ENCODE peak calls at places on chromosomes 7 and 10, in six cellular contexts. O is left ventricle myocardium inferior, I is neural progenitor cell, T is upper lobe of right lung, F is gastrocnemius medialis, V is ovary. Z is an unnamed sample. For H3K4me1, the result is how much of the 10 kb centered on the place peaks cover.

GRCh38 chr7:39952791-39953190 is 2.7 kb downstream of the CDK13 start:
- DNase-seq in I (no peak), O (no peak), V (no peak), T (no peak), F (no peak), Z (no peak)

GRCh38 chr10:77648472-77648871 is 10.9 kb upstream of the KCNMA1 start:
- DNase-seq in I (no peak), F (no peak), O (no peak), T (no peak), V (no peak), Z (no peak)

GRCh38 chr10:6128087-6128486 is 39.3 kb downstream of the RBM17 start:
- DNase-seq in T (no peak), F (no peak), O (no peak), I (no peak), V (no peak), Z (no peak)

GRCh38 chr10:23693398-23693797 is 254.5 kb downstream of the OTUD1 start:
- DNase-seq in O (no peak), V (no peak), I (peak), T (no peak), F (no peak), Z (no peak)

GRCh38 chr10:85262992-85263391 is 934.6 kb downstream of the CCSER2 start:
- DNase-seq in T (no peak), V (no peak), F (no peak), I (no peak), O (no peak), Z (no peak)

GRCh38 chr7:140898794-140899548 is 25.8 kb downstream of the BRAF start:
- DNase-seq in O (no peak), V (no peak), F (no peak), I (no peak), T (no peak), Z (no peak)

GRCh38 chr7:108461855-108462254 is 5.6 kb upstream of the NRCAM start:
- DNase-seq in V (no peak), F (no peak), O (no peak), T (no peak), I (no peak), Z (no peak)

GRCh38 chr10:129766611-129767550 is 197.2 kb downstream of the EBF3 start:
- DNase-seq in V (no peak), T (peak), F (no peak), I (no peak), O (no peak), Z (no peak)

GRCh38 chr10:116761883-116762282 is 19.5 kb upstream of the HSPA12A start:
- DNase-seq in V (no peak), I (no peak), T (peak), F (no peak), O (no peak), Z (no peak)

GRCh38 chr10:6071181-6072175 is 9.3 kb upstream of the IL2RA start:
- DNase-seq in V (no peak), O (no peak), T (no peak), F (no peak), I (no peak), Z (no peak)

GRCh38 chr10:61757525-61758397 is 95.0 kb downstream of the CABCOCO1 start:
- DNase-seq in V (no peak), F (no peak), O (no peak), T (no peak), I (no peak), Z (no peak)

GRCh38 chr7:94288091-94288490 is 106.6 kb upstream of the COL1A2 start:
- DNase-seq in I (no peak), V (no peak), F (no peak), T (no peak), O (no peak), Z (no peak)

GRCh38 chr7:122482212-122482611 is 177.7 kb upstream of the FEZF1 start:
- DNase-seq in V (no peak), O (no peak), T (no peak), F (no peak), I (no peak), Z (no peak)

GRCh38 chr7:33905389-33906032 is at the start of gene BMPER:
- DNase-seq in F (no peak), T (peak), I (peak), O (peak), V (peak), Z (peak)

GRCh38 chr10:76397210-76397881 is 965.9 kb downstream of the LRMDA start:
- DNase-seq in T (no peak), I (no peak), V (peak), F (no peak), O (peak), Z (no peak)

DNA sequence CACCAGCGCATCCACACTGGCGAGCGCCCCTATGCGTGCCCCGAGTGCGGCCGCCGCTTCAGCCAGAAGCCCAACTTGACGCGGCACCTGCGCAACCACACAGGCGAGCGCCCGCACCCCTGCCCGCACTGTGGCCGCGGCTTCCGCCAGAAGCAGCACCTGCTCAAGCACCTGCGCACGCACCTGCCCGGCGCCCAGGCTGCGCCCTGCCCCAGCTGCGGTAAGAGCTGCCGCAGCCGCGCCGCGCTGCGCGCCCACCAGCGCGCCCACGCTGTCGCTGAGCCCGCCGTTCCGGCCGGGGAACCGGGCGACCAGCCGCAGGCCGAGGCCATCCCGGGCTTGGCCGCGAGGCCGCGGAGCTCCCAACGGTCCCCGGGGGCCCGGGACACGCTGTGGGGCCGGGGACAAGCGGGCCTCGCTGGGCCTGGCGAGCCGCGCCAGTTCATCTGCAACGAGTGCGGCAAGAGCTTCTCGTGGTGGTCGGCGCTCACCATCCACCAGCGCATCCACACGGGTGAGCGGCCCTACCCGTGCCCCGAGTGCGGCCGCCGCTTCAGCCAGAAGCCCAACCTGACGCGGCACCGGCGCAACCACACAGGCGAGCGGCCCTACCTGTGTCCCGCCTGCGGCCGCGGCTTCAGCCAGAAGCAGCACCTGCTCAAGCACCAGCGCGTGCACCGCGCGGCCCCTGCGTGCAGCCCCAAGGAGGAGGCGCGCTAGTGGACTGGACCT is 18.4 kb downstream of the ZNF775 start:
- DNase-seq in O (no peak), V (peak), T (peak), I (no peak), F (no peak), Z (no peak)
- H3K4me1 ChIP-seq in O (under half), V (under half), T (under half), I (half or more), F (under half), Z (under half)

GRCh38 chr10:109902992-109903947 is 20.0 kb downstream of the XPNPEP1 start:
- DNase-seq in I (no peak), V (no peak), F (peak), O (no peak), T (no peak), Z (no peak)
- H3K4me3 ChIP-seq in I (no peak), V (no peak), F (no peak), O (peak), T (no peak), Z (no peak)

GRCh38 chr10:103476046-103476768 is 2.8 kb downstream of the CALHM3 start:
- DNase-seq in O (no peak), V (no peak), T (no peak), F (no peak), I (peak), Z (no peak)
- TF ChIP-seq CTCF in O (no peak), V (no peak), T (no peak), F (no peak), I (peak), Z (no peak)

GRCh38 chr7:106775552-106775936 is 89.5 kb upstream of the PIK3CG start:
- DNase-seq in F (no peak), I (no peak), O (no peak), V (no peak), T (no peak), Z (no peak)

GRCh38 chr7:106772655-106773108 is 92.4 kb upstream of the PIK3CG start:
- DNase-seq in O (no peak), V (no peak), F (no peak), T (no peak), I (no peak), Z (no peak)

GRCh38 chr7:106774768-106775551 is 90.1 kb upstream of the PIK3CG start:
- DNase-seq in T (no peak), F (no peak), I (no peak), O (no peak), V (no peak), Z (no peak)

GRCh38 chr7:106774213-106774767 is 90.8 kb upstream of the PIK3CG start:
- DNase-seq in O (no peak), F (no peak), V (no peak), T (no peak), I (no peak), Z (no peak)

GRCh38 chr7:106773228-106773627 is 91.9 kb upstream of the PIK3CG start:
- DNase-seq in V (no peak), F (no peak), T (no peak), O (no peak), I (peak), Z (no peak)
- H3K4me1 ChIP-seq in V (under half), F (under half), T (under half), O (under half), I (under half), Z (under half)

DNA sequence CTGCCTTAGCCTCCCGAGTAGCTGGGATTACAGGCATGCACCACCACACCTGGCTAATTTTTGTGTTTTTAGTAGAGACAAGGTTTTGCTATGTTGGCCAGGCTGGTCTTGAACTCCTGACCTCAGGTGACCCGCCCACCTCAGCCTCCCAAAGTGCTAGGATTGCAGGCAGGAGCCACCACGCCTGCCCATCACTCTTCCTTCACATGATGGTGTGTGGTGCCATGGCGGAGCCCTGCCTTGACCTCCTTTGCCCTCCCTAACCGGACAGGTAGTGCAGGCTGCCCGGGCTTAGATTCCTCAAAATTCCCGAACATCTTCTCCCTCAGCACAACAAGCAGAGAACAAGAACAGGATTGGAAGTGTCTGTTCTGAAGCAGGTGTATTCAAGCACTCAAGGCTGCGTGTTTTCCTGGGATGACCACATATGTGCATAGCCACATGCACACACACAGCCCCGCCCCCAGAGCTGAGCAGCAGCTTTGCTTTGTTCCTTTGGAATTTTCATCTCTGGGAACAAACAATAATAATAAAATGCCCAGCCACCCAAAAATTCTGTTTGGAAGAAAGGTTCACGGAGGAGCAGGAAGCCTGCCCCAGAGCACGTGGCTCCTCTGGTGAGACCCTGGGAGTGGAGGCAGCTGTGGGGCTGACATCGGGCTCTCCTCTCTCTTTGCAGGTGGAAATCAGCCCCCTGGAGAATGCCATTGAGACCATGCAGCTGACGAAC is 131.3 kb upstream of the NPS start:
- DNase-seq in O (no peak), I (no peak), V (peak), T (peak), F (no peak), Z (no peak)
- H3K4me3 ChIP-seq in O (no peak), I (no peak), V (no peak), T (no peak), F (no peak), Z (no peak)

DNA sequence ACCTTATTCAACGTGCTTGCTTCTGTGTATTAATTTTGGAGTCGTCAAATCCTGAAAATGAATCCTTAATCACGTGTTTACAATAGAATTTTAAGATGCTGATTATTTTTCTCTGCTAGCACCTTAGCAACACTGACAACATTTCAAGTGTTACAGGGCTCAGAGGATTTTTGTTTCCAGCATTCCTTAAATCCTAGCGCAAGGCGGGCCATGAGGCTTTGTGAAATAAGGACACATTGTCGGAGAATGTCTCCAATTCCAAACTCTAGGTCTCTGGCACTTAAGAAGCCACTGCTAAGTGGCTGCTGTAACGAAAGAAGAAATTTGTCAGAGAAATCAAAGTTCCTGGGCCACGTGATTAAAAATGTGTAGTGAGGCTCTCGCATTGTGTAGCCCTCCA is 390.9 kb upstream of the CELF2 start:
- DNase-seq in F (no peak), I (no peak), O (no peak), V (no peak), T (no peak), Z (no peak)
- TF ChIP-seq CTCF in F (no peak), I (no peak), O (no peak), V (no peak), T (no peak), Z (no peak)

GRCh38 chr7:43877968-43878864 is 8.9 kb upstream of the MRPS24 start:
- DNase-seq in I (no peak), V (no peak), O (no peak), F (no peak), T (no peak), Z (no peak)
- H3K4me1 ChIP-seq in I (under half), V (under half), O (under half), F (under half), T (under half), Z (under half)

DNA sequence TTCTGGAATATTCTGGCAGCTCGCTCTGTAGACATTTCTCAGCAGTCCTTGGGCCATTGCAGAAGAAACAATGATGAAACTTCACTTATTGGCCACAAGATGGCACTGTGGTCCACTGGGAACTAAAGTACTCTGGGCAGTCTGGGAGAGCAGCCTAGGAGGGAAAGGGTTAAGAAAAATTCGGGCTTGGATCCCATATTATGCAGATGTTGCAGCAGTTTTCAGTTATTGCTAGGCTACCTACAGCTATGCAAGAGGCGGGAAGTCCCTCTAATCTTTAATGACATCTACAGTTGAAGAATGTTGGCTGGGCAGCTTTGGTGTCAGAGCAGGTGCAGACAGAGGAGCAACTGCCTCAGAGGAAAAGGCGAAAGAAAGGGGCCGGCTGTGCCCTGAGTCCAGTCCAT is 201.7 kb upstream of the PRSS58 start:
- DNase-seq in I (peak), T (no peak), V (no peak), O (no peak), F (no peak), Z (peak)
- H3K4me3 ChIP-seq in I (no peak), T (no peak), V (no peak), O (no peak), F (no peak), Z (no peak)

GRCh38 chr7:29955799-29956476 is 33.7 kb downstream of the SCRN1 start:
- DNase-seq in O (no peak), F (no peak), V (no peak), T (no peak), I (no peak), Z (no peak)
- TF ChIP-seq CTCF in O (no peak), F (no peak), V (no peak), T (no peak), I (no peak), Z (no peak)

GRCh38 chr7:88095-88926 is 104.1 kb upstream of the FAM20C start:
- DNase-seq in O (no peak), V (no peak), T (no peak), F (no peak), I (peak), Z (no peak)

GRCh38 chr7:88927-89921 is 103.1 kb upstream of the FAM20C start:
- DNase-seq in V (peak), T (peak), O (peak), F (no peak), I (no peak), Z (no peak)

GRCh38 chr7:86629-87028 is 105.7 kb upstream of the FAM20C start:
- DNase-seq in V (no peak), O (no peak), I (peak), T (no peak), F (no peak), Z (no peak)

GRCh38 chr7:87047-87446 is 105.3 kb upstream of the FAM20C start:
- DNase-seq in I (peak), T (no peak), V (no peak), F (no peak), O (no peak), Z (no peak)

DNA sequence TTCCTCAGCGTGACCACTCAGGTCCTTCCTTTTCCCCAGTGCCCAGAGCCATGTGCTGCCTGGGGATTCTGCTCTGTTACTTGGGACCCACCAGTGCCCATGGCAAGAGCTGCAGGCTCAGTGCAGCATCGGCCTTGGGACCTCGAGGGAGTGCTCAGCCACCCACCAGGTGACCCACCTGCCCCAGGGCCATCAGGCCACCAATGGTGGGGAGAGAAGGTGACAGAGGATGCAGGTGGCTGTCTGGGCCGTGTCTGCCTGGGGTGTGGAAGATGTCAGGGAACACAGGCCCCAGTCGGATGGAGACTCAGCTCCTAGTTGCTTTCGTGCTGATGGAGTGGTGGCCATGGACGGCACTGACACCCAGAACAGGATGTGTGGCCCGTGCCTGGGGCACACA is 104.7 kb upstream of the FAM20C start:
- DNase-seq in F (no peak), T (no peak), V (no peak), O (no peak), I (peak), Z (no peak)
- H3K4me1 ChIP-seq in F (under half), T (under half), V (under half), O (under half), I (under half), Z (under half)